ENCODE peak calls at places on chromosomes 5 and 9, in four cellular contexts. One of them, this sample, is unnamed.

GRCh38 chr9:21689851-21690250 is 112.6 kb upstream of the MTAP start:
- DNase-seq in GM23338: no peak
- DNase-seq in tibial nerve: no peak
- DNase-seq in AG04450: no peak
- DNase-seq in this sample: no peak

GRCh38 chr9:3880851-3881250 is 355.1 kb upstream of the RFX3 start:
- DNase-seq in GM23338: no peak
- DNase-seq in tibial nerve: no peak
- DNase-seq in AG04450: peak; percentile 46
- DNase-seq in this sample: no peak

GRCh38 chr5:81755320-81755719 is 4.4 kb upstream of the SSBP2 start:
- DNase-seq in GM23338: peak; percentile 91
- DNase-seq in tibial nerve: peak; percentile 67
- DNase-seq in AG04450: peak; percentile 56
- DNase-seq in this sample: no peak

GRCh38 chr9:95937131-95937530 is 61.6 kb downstream of the ERCC6L2 start:
- DNase-seq in GM23338: no peak
- DNase-seq in tibial nerve: no peak
- DNase-seq in AG04450: no peak
- DNase-seq in this sample: no peak

GRCh38 chr5:143314664-143315063 is 88.8 kb downstream of the NR3C1 start:
- DNase-seq in GM23338: no peak
- DNase-seq in tibial nerve: no peak
- DNase-seq in AG04450: no peak
- DNase-seq in this sample: no peak

GRCh38 chr9:126114850-126115460 is 211.7 kb upstream of the MVB12B start:
- DNase-seq in GM23338: no peak
- DNase-seq in tibial nerve: peak; percentile 2
- DNase-seq in AG04450: no peak
- DNase-seq in this sample: no peak

GRCh38 chr5:150644058-150644457 is 3.6 kb downstream of the SYNPO start:
- DNase-seq in GM23338: no peak
- DNase-seq in tibial nerve: no peak
- DNase-seq in AG04450: no peak
- DNase-seq in this sample: no peak

GRCh38 chr5:82159014-82159413 is 119.1 kb downstream of the RPS23 start:
- DNase-seq in GM23338: no peak
- DNase-seq in tibial nerve: no peak
- DNase-seq in AG04450: no peak
- DNase-seq in this sample: no peak

GRCh38 chr5:55737793-55738192 is at the start of gene DDX4:
- DNase-seq in GM23338: peak; percentile 33
- DNase-seq in tibial nerve: no peak
- DNase-seq in AG04450: no peak
- DNase-seq in this sample: no peak

GRCh38 chr5:127878174-127878750 is 175.1 kb downstream of the CCDC192 start:
- DNase-seq in GM23338: peak; percentile 77
- DNase-seq in tibial nerve: no peak
- DNase-seq in AG04450: no peak
- DNase-seq in this sample: no peak

GRCh38 chr5:90985341-90985740 is 397.8 kb downstream of the ARRDC3 start:
- DNase-seq in GM23338: no peak
- DNase-seq in tibial nerve: no peak
- DNase-seq in AG04450: no peak
- DNase-seq in this sample: no peak

GRCh38 chr9:34501889-34502425 is 20.8 kb downstream of the ENHO start:
- DNase-seq in GM23338: peak; percentile 51
- DNase-seq in tibial nerve: peak; percentile 51
- DNase-seq in AG04450: no peak
- DNase-seq in this sample: peak; percentile 93

GRCh38 chr9:68969538-68969937 is 44.4 kb downstream of the PRKACG start:
- DNase-seq in GM23338: no peak
- DNase-seq in tibial nerve: no peak
- DNase-seq in AG04450: no peak
- DNase-seq in this sample: no peak

GRCh38 chr5:14806452-14806851 is 65.1 kb downstream of the ANKH start:
- DNase-seq in GM23338: no peak
- DNase-seq in tibial nerve: peak; percentile 81
- DNase-seq in AG04450: peak; percentile 26
- DNase-seq in this sample: no peak

GRCh38 chr5:80961376-80962281 is 1.5 kb downstream of the RASGRF2 start:
- DNase-seq in GM23338: no peak
- DNase-seq in tibial nerve: no peak
- DNase-seq in AG04450: no peak
- DNase-seq in this sample: no peak

GRCh38 chr9:113306566-113306965 is 3.4 kb upstream of the RNF183 start:
- DNase-seq in GM23338: no peak
- DNase-seq in tibial nerve: no peak
- DNase-seq in AG04450: no peak
- DNase-seq in this sample: no peak

GRCh38 chr5:136819526-136820302 is 454.4 kb upstream of the TRPC7 start:
- DNase-seq in GM23338: peak; percentile 8
- DNase-seq in tibial nerve: no peak
- DNase-seq in AG04450: no peak
- DNase-seq in this sample: no peak

GRCh38 chr5:124883686-124884085 is 137.2 kb upstream of the ZNF608 start:
- DNase-seq in GM23338: no peak
- DNase-seq in tibial nerve: no peak
- DNase-seq in AG04450: no peak
- DNase-seq in this sample: no peak

GRCh38 chr5:179120951-179121666 is 60.9 kb downstream of the ZNF354C start:
- DNase-seq in GM23338: no peak
- DNase-seq in tibial nerve: no peak
- DNase-seq in AG04450: no peak
- DNase-seq in this sample: no peak

DNA sequence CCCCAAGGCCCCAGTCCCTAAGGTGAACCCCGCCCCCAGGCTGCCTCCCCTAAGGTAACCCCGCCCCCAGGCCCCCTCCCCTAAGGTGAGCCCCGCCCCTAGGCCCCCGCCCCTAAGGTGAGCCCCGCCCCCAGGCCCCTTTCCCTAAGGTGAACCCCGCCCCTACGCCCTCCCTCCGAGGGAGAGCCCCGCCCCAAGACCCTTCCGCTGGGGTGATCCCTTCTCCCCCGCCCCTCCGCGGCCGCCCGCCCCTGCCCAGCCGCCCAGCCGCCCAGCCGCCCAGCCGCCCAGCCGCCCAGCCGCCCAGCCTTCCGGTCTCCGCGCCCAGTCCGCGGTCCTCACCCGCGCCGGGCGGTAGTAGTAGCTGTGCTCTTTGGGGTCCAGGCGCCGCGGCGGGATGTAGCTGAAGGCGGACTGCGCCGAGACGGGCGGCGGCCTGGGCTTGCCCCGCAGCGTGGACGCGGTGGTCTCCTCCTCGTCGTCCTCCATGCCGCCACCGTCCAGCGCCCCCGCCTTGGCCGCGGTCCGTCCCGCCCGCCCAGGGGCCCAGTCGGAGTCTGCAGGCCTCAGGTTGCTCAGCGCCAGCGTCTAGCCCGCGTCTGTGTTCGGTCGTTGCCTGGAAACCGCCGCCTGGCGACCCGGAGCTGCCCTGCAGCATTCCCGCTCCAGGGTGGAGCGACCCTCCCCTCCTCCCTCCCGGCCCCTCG is at the start of gene CFAP90:
- DNase-seq in GM23338: peak; percentile 96
- DNase-seq in tibial nerve: no peak
- DNase-seq in AG04450: no peak
- DNase-seq in this sample: peak; percentile 33
- H3K27ac ChIP-seq in GM23338: no peak within 1 kb of the TSS
- H3K27ac ChIP-seq in tibial nerve: no peak within 1 kb of the TSS
- H3K27ac ChIP-seq in AG04450: no peak within 1 kb of the TSS
- H3K27ac ChIP-seq in this sample: no peak within 1 kb of the TSS

DNA sequence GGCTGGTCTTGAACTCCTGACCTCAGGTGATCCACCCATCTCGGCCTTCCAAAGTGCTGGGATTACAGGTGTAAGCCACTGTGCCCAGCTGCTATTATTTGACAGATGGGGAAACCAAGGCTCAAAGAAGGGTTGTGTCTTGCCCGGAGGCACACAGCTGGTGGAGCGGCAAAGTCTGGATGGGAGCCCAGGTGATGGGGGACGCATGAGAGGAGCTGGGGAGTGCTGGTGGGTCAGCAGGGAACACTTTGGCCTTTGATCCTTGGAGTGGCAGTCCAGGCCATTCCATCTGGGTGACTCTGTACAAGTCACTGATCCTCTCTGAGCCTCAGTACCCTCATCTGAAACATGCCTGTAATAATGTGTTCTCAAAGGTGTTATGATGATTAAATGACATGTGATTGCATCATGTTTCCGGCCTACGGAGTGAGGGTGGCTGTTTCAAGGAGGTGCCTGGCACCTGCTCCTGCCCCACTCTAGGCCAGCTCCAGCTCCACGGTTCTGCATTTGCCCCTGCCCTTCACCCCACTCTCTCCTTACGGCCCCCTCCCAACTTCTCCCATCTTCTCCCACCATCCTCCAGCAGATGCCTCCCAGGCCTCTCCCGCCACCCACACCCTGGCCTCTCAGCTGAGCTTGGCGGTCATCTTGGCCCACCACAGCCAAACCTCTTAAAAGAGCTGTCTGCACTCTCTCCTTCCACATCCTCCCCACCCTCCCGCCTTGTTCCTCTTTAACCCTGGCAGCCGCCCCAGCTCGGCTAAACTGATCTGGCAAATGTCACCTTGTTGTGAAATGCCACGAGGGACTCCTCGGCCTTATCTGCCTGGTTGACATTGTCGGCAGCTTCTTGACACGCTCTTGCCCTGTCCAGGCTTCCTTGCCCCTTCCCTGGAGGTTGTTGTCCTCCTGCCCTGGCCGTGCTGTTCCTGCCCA is 5.5 kb upstream of the DBN1 start:
- DNase-seq in GM23338: no peak
- DNase-seq in tibial nerve: peak; percentile 82
- DNase-seq in AG04450: no peak
- DNase-seq in this sample: no peak
- H3K27ac ChIP-seq in GM23338: peak overlapping the region; percentile 26
- H3K27ac ChIP-seq in tibial nerve: peak overlapping the region; percentile 81
- H3K27ac ChIP-seq in AG04450: peak overlapping the region; percentile 77
- H3K27ac ChIP-seq in this sample: peak overlapping the region; percentile 3

GRCh38 chr5:132297211-132297940 is 3.2 kb downstream of the SLC22A4 start:
- DNase-seq in GM23338: no peak
- DNase-seq in tibial nerve: no peak
- DNase-seq in AG04450: no peak
- DNase-seq in this sample: no peak

GRCh38 chr5:132296412-132297001 is 2.3 kb downstream of the SLC22A4 start:
- DNase-seq in GM23338: no peak
- DNase-seq in tibial nerve: no peak
- DNase-seq in AG04450: no peak
- DNase-seq in this sample: no peak

GRCh38 chr5:132299901-132300300 is 5.7 kb downstream of the SLC22A4 start:
- DNase-seq in GM23338: no peak
- DNase-seq in tibial nerve: no peak
- DNase-seq in AG04450: no peak
- DNase-seq in this sample: no peak

GRCh38 chr5:132298813-132299212 is 4.6 kb downstream of the SLC22A4 start:
- DNase-seq in GM23338: no peak
- DNase-seq in tibial nerve: no peak
- DNase-seq in AG04450: no peak
- DNase-seq in this sample: no peak

DNA sequence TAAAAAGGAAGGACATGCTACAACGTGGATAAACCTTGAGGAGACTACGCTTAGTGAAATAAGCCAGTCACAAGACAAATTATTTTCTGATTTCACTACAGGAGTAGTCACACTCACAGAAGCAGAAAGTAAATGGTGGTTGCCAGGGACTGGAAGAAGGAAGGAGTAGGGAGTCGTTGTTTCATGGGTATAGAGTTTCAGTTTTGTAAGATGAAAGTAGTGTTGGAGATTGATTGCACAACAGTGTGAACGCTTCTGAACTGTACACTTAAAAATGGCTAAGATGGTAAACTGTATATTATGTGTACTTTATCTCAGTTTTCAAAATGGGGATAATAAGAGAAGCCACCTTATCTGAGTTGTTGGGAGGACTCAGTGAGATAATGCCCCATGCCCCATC is 4.1 kb downstream of the SLC22A4 start:
- DNase-seq in GM23338: no peak
- DNase-seq in tibial nerve: no peak
- DNase-seq in AG04450: no peak
- DNase-seq in this sample: no peak
- H3K27ac ChIP-seq in GM23338: no peak overlapping the region
- H3K27ac ChIP-seq in tibial nerve: no peak overlapping the region
- H3K27ac ChIP-seq in AG04450: no peak overlapping the region
- H3K27ac ChIP-seq in this sample: no peak overlapping the region

DNA sequence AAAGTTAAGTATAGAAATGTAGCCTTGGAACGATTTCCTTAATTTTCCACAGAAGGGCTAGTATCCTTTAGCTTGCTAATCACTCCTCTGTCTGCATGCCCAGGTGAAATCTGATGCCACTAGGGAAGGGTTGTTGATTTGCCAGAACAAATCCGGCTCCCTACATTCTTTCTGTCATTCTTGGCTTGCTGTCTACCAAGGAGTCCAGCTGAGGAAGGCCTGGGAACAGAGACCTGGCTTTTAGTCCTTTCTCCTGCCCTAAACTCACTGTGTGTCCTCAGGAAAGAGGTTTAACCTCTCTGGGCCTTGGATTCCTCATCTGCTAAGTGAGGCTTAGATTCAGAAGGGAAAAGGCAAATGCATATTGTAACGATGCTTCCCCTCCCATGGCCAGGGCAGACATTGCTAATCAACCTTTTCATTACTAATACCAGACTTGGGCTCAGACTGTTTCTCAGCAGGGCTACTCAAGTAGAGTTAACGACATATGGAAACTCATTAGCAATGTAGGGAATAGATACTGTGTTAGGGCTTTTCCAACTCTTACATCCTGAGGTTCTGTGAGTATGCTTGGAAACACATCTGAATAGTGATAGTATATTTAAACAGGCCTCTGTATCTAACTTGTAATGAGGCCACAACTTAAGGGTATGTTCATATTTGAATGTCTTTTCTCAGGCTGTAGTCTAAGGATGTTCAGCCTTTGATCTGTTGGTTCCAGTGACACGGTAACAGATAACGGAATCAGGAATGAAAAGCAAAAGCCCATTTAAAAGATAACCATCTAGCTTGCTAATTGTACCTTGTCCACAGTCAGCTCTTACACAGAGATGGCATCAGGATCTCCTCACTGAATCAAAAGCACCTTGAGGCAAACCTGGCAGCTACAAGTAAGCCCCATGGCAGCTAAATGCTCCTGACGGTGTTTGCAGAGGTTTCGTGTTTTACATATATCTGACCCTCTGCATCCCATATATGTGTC is 4.1 kb downstream of the GALNT10 start:
- DNase-seq in GM23338: peak; percentile 86
- DNase-seq in tibial nerve: no peak
- DNase-seq in AG04450: no peak
- DNase-seq in this sample: no peak
- H3K27ac ChIP-seq in GM23338: no peak overlapping the region
- H3K27ac ChIP-seq in tibial nerve: no peak overlapping the region
- H3K27ac ChIP-seq in AG04450: no peak overlapping the region
- H3K27ac ChIP-seq in this sample: no peak overlapping the region

DNA sequence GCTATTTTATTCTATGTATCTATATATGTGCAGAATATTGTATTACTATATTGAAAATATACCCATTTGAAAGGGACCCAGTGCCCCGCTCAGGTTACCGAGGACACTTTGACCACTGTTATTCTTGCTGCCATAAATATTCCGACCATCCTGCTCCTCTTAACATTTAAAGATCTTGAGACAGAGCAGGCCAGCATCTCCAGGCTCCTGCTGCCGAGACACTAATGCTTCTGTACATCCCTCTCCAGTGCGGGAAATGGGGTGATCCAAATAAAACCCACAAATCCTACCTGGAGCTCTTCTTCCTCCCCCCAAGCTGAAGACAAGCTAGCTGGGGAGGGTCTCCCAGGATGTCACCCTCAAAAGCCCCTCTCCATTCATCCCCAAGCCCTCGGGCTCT is 3.9 kb downstream of the SH3PXD2B start:
- DNase-seq in GM23338: no peak
- DNase-seq in tibial nerve: no peak
- DNase-seq in AG04450: no peak
- DNase-seq in this sample: no peak
- H3K27ac ChIP-seq in GM23338: no peak overlapping the region
- H3K27ac ChIP-seq in tibial nerve: peak overlapping the region; percentile 97
- H3K27ac ChIP-seq in AG04450: no peak overlapping the region
- H3K27ac ChIP-seq in this sample: no peak overlapping the region

This sample was measured in caudate nucleus.